ENCODE peak calls at places on chromosomes 13 and 19, in seven cellular contexts. G, N, A, V, E, X and Y are unnamed samples.

GRCh38 chr19:18434411-18435184 is 3.3 kb downstream of the ISYNA1 start:
- DNase-seq in G (no peak), N (no peak), A (peak), V (no peak), E (no peak), X (no peak), Y (no peak)

GRCh38 chr13:44312898-44313551 is 60.6 kb upstream of the SERP2 start:
- DNase-seq in G (peak), N (no peak), A (no peak), V (no peak), E (no peak), X (peak), Y (no peak)

GRCh38 chr19:41298327-41298964 is 11.5 kb upstream of the CCDC97 start:
- DNase-seq in G (no peak), N (no peak), A (no peak), V (no peak), E (no peak), X (no peak), Y (peak)

GRCh38 chr13:62119739-62120700 is 704.4 kb upstream of the PCDH20 start:
- DNase-seq in G (peak), N (no peak), A (no peak), V (peak), E (no peak), X (no peak), Y (peak)

GRCh38 chr13:46801831-46802230 is 4.9 kb upstream of the ESD start:
- DNase-seq in G (no peak), N (no peak), A (no peak), V (no peak), E (no peak), X (no peak), Y (no peak)

GRCh38 chr19:48967346-48968178 is 2.5 kb downstream of the FTL start:
- DNase-seq in G (no peak), N (no peak), A (peak), V (no peak), E (no peak), X (peak), Y (no peak)

GRCh38 chr13:113928701-113929627 is 44.9 kb downstream of the C13orf46 start:
- DNase-seq in G (no peak), N (no peak), A (no peak), V (peak), E (no peak), X (no peak), Y (no peak)

GRCh38 chr13:109162248-109163051 is 533.0 kb downstream of the MYO16 start:
- DNase-seq in G (no peak), N (no peak), A (no peak), V (no peak), E (peak), X (no peak), Y (no peak)

GRCh38 chr19:42325896-42326771 is 699 bp downstream of the MEGF8 start:
- DNase-seq in G (no peak), N (no peak), A (peak), V (peak), E (no peak), X (no peak), Y (no peak)

GRCh38 chr13:25085125-25085742 is 10.7 kb upstream of the PABPC3 start:
- DNase-seq in G (peak), N (no peak), A (peak), V (peak), E (no peak), X (peak), Y (peak)

GRCh38 chr19:11752244-11752736 is 13.5 kb upstream of the ZNF823 start:
- DNase-seq in G (no peak), N (no peak), A (no peak), V (no peak), E (no peak), X (no peak), Y (no peak)

GRCh38 chr19:31261019-31261595 is 88.1 kb downstream of the TSHZ3 start:
- DNase-seq in G (no peak), N (no peak), A (no peak), V (peak), E (no peak), X (no peak), Y (no peak)

GRCh38 chr13:33910267-33910666 is 92.3 kb downstream of the RFC3 start:
- DNase-seq in G (no peak), N (no peak), A (no peak), V (no peak), E (no peak), X (no peak), Y (no peak)

GRCh38 chr13:75368167-75368566 is 113.8 kb downstream of the TBC1D4 start:
- DNase-seq in G (peak), N (no peak), A (no peak), V (no peak), E (no peak), X (no peak), Y (no peak)

GRCh38 chr19:39792999-39793546 is 14.4 kb downstream of the LEUTX start:
- DNase-seq in G (peak), N (peak), A (peak), V (peak), E (peak), X (peak), Y (peak)

GRCh38 chr13:46858776-46859175 is 38.1 kb downstream of the HTR2A start:
- DNase-seq in G (no peak), N (no peak), A (no peak), V (no peak), E (no peak), X (no peak), Y (no peak)

GRCh38 chr13:50375792-50376191 is 360.5 kb downstream of the KCNRG start:
- DNase-seq in G (no peak), N (no peak), A (no peak), V (no peak), E (no peak), X (no peak), Y (no peak)

GRCh38 chr13:84812078-84812477 is 929.8 kb upstream of the SLITRK1 start:
- DNase-seq in G (no peak), N (no peak), A (no peak), V (no peak), E (no peak), X (no peak), Y (no peak)

GRCh38 chr13:66532146-66532545 is 698.0 kb downstream of the PCDH9 start:
- DNase-seq in G (no peak), N (no peak), A (no peak), V (no peak), E (no peak), X (no peak), Y (no peak)

GRCh38 chr19:7529610-7530490 is 5.7 kb upstream of the PNPLA6 start:
- DNase-seq in G (no peak), N (no peak), A (no peak), V (no peak), E (no peak), X (no peak), Y (no peak)

GRCh38 chr13:98690348-98691041 is 62.0 kb downstream of the SLC15A1 start:
- DNase-seq in G (no peak), N (no peak), A (no peak), V (peak), E (no peak), X (no peak), Y (no peak)

GRCh38 chr19:35314858-35315470 is 14.0 kb upstream of the CD22 start:
- DNase-seq in G (no peak), N (no peak), A (no peak), V (no peak), E (no peak), X (no peak), Y (no peak)

GRCh38 chr13:49315036-49315565 is 67.4 kb downstream of the CDADC1 start:
- DNase-seq in G (no peak), N (no peak), A (no peak), V (no peak), E (no peak), X (no peak), Y (no peak)

GRCh38 chr13:99196466-99197256 is 4.0 kb upstream of the UBAC2 start:
- DNase-seq in G (peak), N (no peak), A (no peak), V (no peak), E (no peak), X (no peak), Y (peak)

GRCh38 chr13:71320452-71320851 is 546.6 kb downstream of the DACH1 start:
- DNase-seq in G (no peak), N (no peak), A (peak), V (no peak), E (no peak), X (peak), Y (peak)

GRCh38 chr13:75635101-75635620 is 969 bp upstream of the LMO7 start:
- DNase-seq in G (no peak), N (no peak), A (no peak), V (no peak), E (no peak), X (peak), Y (no peak)

DNA sequence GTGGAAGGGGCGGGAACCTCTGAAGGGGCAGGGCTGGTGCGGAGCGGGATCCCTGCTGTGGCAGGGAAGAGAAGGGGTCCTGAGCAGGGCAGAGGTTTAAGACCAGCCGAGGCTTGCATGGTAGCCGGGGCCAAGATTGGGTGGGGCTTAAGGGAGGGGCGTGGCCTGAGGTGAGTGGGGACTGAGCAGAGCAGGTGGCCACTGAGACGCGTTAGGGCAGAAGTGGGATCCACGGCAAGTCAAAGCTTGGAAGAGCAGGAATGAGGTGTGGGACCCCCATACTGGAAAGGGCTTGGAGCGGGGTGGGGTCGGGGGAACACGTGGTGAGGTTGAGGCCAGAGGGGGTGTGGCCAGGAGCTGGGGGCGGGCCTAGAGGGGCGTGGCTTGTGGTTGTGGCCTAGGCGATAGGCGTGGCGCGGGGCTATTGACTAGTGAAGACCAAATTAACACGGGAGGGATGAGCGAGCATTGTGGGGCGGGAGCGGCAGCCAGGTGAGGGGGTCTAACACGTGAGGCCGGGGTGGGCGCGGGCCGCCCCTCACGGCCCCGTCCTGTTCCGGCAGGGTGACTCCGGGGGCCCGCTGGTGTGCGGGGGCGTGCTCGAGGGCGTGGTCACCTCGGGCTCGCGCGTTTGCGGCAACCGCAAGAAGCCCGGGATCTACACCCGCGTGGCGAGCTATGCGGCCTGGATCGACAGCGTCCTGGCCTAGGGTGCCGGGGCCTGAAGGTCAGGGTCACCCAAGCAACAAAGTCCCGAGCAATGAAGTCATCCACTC is 3.3 kb downstream of the CFD start:
- DNase-seq in G (no peak), N (peak), A (peak), V (peak), E (peak), X (no peak), Y (peak)
- TF ChIP-seq JUND in G (no peak), N (no peak), A (no peak), V (no peak), E (no peak), X (no peak), Y (no peak)

DNA sequence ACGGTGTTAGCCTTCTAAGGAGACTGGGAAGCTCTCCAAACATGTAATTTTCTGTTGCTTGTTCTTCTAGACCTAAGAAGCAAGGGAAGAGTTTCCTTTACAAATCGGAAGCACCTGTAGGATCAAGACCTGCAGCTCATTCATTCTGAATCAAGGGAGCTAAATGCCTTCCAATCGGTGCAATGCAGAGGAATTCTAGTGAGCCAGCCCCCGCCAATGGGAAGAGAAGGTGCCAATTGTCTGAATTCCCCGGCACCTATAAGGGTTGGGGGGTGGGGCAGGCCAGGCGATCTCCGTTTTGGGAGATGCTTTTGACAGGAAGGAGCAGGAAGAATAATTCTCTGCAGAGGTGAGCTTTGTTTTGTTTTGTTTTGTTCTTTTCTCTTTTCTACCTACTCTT is 7.1 kb upstream of the NLRP13 start:
- DNase-seq in G (no peak), N (no peak), A (no peak), V (no peak), E (no peak), X (no peak), Y (no peak)
- TF ChIP-seq JUND in G (no peak), N (no peak), A (no peak), V (no peak), E (no peak), X (no peak), Y (no peak)

DNA sequence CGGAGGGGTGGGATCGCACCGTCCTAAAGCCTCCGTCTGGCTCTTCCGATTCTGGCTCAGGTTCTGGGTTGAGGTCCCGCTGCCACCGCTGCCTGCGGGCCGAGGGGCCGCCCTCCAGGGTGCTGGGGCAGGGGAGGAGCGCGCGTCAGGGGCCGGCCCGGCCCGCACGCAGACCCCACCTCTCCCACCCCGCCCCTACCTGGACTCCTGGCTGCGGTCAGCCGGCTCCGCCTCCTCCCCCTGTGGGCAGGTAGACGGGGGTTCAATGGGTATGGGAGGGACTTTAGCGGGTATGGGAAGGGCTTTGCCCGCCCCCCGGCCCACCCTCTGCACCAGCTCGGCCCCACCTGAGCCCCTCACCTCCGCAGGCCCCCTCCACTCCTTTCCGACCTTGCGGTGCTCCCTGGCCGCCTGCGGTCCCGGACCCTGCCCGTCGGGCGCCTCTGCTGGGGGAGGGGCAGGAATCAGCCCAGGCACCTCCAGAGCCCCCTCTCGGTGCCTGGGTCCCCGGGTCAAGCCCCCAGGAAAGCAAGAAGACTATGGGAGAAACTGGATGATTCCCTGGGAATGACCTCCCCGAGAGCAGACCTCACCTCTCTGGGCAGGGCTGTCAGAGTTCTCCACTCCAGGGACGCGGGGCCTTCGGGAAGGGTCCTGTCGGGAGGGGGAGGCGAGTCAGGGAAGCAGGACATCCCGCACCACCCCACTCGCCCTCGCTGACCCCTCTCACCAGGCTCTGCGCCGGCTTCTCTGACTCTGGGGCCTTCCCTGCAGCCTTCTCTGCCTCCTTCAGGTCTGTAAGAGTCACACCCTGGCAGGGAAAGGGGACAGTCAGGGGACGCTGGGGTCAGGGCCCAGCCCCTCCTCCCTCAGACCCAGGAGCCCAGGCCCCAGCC is 17.0 kb downstream of the EPS8L1 start:
- DNase-seq in G (no peak), N (no peak), A (no peak), V (no peak), E (no peak), X (no peak), Y (no peak)
- TF ChIP-seq JUND in G (no peak), N (no peak), A (no peak), V (no peak), E (no peak), X (no peak), Y (no peak)

GRCh38 chr19:46134527-46134926 is 10.0 kb upstream of the IGFL3 start:
- DNase-seq in G (no peak), N (no peak), A (no peak), V (no peak), E (no peak), X (no peak), Y (no peak)
- TF ChIP-seq JUND in G (no peak), N (no peak), A (no peak), V (no peak), E (no peak), X (no peak), Y (no peak)

GRCh38 chr13:76829572-76830327 is 56.5 kb downstream of the KCTD12 start:
- DNase-seq in G (no peak), N (no peak), A (no peak), V (no peak), E (no peak), X (no peak), Y (no peak)

GRCh38 chr13:76828316-76828741 is 57.9 kb downstream of the KCTD12 start:
- DNase-seq in G (no peak), N (no peak), A (no peak), V (no peak), E (no peak), X (no peak), Y (no peak)

GRCh38 chr13:76832258-76832988 is 53.8 kb downstream of the KCTD12 start:
- DNase-seq in G (no peak), N (no peak), A (no peak), V (no peak), E (no peak), X (no peak), Y (no peak)

GRCh38 chr13:76833465-76833864 is 52.7 kb downstream of the KCTD12 start:
- DNase-seq in G (no peak), N (no peak), A (no peak), V (no peak), E (no peak), X (no peak), Y (no peak)

GRCh38 chr13:76830805-76831204 is 55.4 kb downstream of the KCTD12 start:
- DNase-seq in G (no peak), N (no peak), A (no peak), V (no peak), E (no peak), X (no peak), Y (no peak)
- TF ChIP-seq JUND in G (no peak), N (no peak), A (no peak), V (no peak), E (no peak), X (no peak), Y (no peak)

GRCh38 chr19:46976845-46977320 is 42.8 kb upstream of the NPAS1 start:
- DNase-seq in G (no peak), N (no peak), A (peak), V (peak), E (no peak), X (no peak), Y (no peak)
- TF ChIP-seq JUND in G (no peak), N (no peak), A (no peak), V (no peak), E (no peak), X (no peak), Y (no peak)

GRCh38 chr19:49999371-50000010 is 25.7 kb downstream of the VRK3 start:
- DNase-seq in G (no peak), N (no peak), A (no peak), V (no peak), E (no peak), X (no peak), Y (no peak)
- TF ChIP-seq JUND in G (no peak), N (no peak), A (no peak), V (no peak), E (no peak), X (no peak), Y (no peak)

GRCh38 chr19:3014135-3014534 is 14.9 kb downstream of the TLE2 start:
- DNase-seq in G (no peak), N (no peak), A (no peak), V (no peak), E (no peak), X (no peak), Y (no peak)
- TF ChIP-seq JUND in G (no peak), N (no peak), A (no peak), V (no peak), E (no peak), X (no peak), Y (no peak)

DNA sequence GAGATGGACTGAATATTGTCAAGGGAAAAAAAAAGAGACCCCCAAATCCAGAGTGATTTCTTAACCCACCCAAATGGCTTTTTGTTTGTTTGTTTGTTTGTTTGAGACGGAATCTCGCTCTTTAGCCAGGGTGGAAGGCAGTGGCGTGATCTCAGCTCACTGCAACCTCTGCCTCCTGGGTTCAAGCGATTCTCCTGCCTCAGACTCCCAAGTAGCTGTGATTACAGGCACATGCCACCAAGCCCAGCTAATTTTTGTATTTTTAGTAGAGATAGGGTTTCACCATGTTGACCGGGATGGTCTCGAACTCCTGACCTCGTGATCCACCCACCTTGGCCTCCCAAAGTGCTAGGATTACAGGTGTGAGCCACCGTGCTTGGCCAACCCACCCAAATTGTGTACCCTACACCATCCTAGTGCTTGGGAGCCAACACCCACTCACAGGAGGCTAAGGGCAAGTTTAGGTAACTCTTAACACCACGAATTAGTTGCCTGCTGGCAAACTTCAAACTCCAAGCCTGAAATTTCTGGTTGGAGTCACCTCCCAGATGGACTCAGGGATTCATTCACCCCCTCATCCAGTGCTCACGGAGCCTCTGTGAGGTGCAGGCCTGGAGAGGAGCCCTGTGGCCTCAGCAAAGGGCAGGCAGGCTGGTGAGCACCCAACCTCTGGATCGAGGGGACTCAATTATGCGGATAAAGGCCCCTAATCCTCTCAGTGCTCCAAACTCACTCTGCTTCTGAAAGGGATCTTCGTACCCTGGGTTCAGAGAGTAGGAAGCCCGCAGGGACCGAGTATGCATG is 37.6 kb downstream of the ACTN4 start:
- DNase-seq in G (no peak), N (no peak), A (no peak), V (no peak), E (no peak), X (no peak), Y (no peak)
- TF ChIP-seq JUND in G (no peak), N (no peak), A (no peak), V (no peak), E (no peak), X (no peak), Y (no peak)